ENCODE peak calls at places on chromosomes 3 and 15, in five cellular contexts. C is body of pancreas, B is spleen, F is astrocyte, X is osteoblast. P is an unnamed sample.

GRCh38 chr3:27391796-27392195 is 22.6 kb upstream of the NEK10 start:
- DNase-seq in C (no peak), B (no peak), F (no peak), X (no peak), P (no peak)

GRCh38 chr15:80944818-80945217 is 44.8 kb downstream of the MESD start:
- DNase-seq in C (no peak), B (no peak), F (no peak), X (no peak), P (no peak)

GRCh38 chr3:53941174-53941573 is 49.5 kb upstream of the SELENOK start:
- DNase-seq in C (no peak), B (no peak), F (peak; percentile 62), X (no peak), P (no peak)

GRCh38 chr15:48076454-48076853 is 44.3 kb upstream of the SLC24A5 start:
- DNase-seq in C (no peak), B (no peak), F (no peak), X (peak; percentile 51), P (no peak)

GRCh38 chr3:127410137-127410488 is 122.3 kb upstream of the PRR20G start:
- DNase-seq in C (no peak), B (peak; percentile 34), F (no peak), X (no peak), P (no peak)

GRCh38 chr15:58987036-58987435 is 427 bp upstream of the RNF111 start:
- DNase-seq in C (no peak), B (no peak), F (no peak), X (no peak), P (no peak)

GRCh38 chr3:185995352-185995751 is 57.5 kb upstream of the TRA2B start:
- DNase-seq in C (no peak), B (no peak), F (peak; percentile 81), X (peak; percentile 66), P (peak; percentile 55)

GRCh38 chr3:141370065-141370533 is 1.8 kb downstream of the ZBTB38 start:
- DNase-seq in C (peak; percentile 68), B (no peak), F (peak; percentile 87), X (peak; percentile 68), P (no peak)

GRCh38 chr3:81998139-81998755 is 236.8 kb upstream of the GBE1 start:
- DNase-seq in C (peak; percentile 46), B (no peak), F (peak; percentile 62), X (no peak), P (no peak)

GRCh38 chr15:34292591-34292990 is 45.0 kb downstream of the SLC12A6 start:
- DNase-seq in C (no peak), B (peak; percentile 59), F (no peak), X (no peak), P (no peak)

GRCh38 chr3:14976317-14976716 is 28.9 kb downstream of the NR2C2 start:
- DNase-seq in C (no peak), B (no peak), F (no peak), X (no peak), P (no peak)

GRCh38 chr3:39651993-39652739 is 157.2 kb upstream of the MYRIP start:
- DNase-seq in C (peak; percentile 73), B (no peak), F (no peak), X (no peak), P (no peak)

GRCh38 chr3:151468284-151468917 is 7.5 kb upstream of the IGSF10 start:
- DNase-seq in C (peak; percentile 60), B (no peak), F (peak; percentile 18), X (peak; percentile 38), P (peak; percentile 42)

GRCh38 chr3:178684881-178685590 is 148.8 kb downstream of the KCNMB2 start:
- DNase-seq in C (no peak), B (no peak), F (no peak), X (no peak), P (no peak)

GRCh38 chr3:105394177-105394576 is 27.5 kb downstream of the ALCAM start:
- DNase-seq in C (no peak), B (no peak), F (peak; percentile 95), X (no peak), P (no peak)

GRCh38 chr3:27826448-27826847 is 104.3 kb upstream of the EOMES start:
- DNase-seq in C (no peak), B (no peak), F (no peak), X (no peak), P (no peak)

GRCh38 chr3:139236336-139236735 is 107.5 kb upstream of the MRPS22 start:
- DNase-seq in C (no peak), B (no peak), F (no peak), X (no peak), P (no peak)

GRCh38 chr3:155202626-155203025 is 90.9 kb downstream of the STRIT1 start:
- DNase-seq in C (no peak), B (no peak), F (no peak), X (no peak), P (peak; percentile 30)

GRCh38 chr15:88800026-88800425 is 3.2 kb upstream of the ACAN start:
- DNase-seq in C (no peak), B (no peak), F (peak; percentile 9), X (peak; percentile 97), P (no peak)

GRCh38 chr3:166783206-166783605 is 596.9 kb downstream of the ZBBX start:
- DNase-seq in C (no peak), B (no peak), F (no peak), X (no peak), P (no peak)

GRCh38 chr3:33030802-33031201 is 66.1 kb downstream of the GLB1 start:
- DNase-seq in C (no peak), B (no peak), F (no peak), X (no peak), P (no peak)

DNA sequence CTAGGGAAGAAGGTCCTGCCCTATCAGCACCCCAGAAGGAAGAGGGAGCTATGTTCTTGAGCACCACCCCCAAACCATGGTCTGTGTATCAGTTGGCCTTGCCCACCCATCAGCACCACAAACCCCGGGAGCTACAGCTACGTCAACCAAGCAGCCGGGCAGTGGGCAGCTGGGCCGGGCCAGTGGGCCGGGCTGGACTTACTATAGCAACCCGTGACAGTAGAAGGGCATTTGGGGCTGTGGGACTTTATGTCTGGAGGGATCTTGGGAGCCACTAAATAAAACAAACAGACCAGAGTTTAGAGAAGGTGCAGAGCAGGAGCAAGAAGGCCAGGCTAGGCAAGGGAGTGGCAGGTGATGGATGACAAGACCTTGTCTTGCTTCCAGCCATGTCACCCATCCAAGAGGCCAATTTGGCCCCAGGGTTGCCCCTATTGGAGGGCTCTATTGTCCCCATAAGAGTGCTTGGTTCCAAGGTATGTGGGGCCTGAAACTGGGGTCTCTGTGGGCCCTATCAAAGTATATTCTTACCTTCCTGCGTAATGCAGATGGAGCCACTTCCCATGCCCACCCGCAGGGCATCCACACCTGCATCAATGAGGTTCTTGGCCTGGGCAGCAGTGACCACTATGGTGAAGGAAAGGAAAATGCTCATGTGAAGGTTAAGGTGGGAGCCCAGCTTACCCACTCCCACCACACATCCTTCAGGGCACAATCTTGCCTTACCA is 3.2 kb downstream of the IMPDH2 start:
- DNase-seq in C (no peak), B (no peak), F (no peak), X (no peak), P (no peak)
- H3K4me3 ChIP-seq in C (no peak overlapping the region), B (no peak overlapping the region), F (no peak overlapping the region), X (no peak overlapping the region), P (no peak overlapping the region)

DNA sequence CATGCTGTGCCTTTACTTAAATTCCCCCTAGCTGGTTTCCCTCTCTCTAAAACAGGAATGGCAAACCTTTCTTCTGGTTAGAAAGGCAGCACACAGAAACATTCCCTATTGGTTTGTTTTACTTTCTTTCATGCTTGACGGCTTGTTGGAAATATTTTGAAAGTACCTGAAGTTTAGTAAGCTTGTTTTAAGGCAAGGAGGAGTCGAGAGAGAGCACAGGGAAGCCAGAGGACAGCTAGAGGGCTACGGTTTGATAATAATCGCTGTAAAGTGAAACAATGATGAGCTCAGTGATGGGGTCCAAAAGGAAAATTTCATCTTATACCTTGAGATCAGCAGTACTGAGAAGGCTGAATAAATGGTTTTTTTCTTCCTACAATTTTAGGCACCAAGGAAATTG is 64.1 kb downstream of the ATP13A4 start:
- DNase-seq in C (no peak), B (no peak), F (no peak), X (no peak), P (no peak)
- H3K27ac ChIP-seq in C (no peak overlapping the region), B (no peak overlapping the region), F (no peak overlapping the region), X (no peak overlapping the region), P (no peak overlapping the region)

DNA sequence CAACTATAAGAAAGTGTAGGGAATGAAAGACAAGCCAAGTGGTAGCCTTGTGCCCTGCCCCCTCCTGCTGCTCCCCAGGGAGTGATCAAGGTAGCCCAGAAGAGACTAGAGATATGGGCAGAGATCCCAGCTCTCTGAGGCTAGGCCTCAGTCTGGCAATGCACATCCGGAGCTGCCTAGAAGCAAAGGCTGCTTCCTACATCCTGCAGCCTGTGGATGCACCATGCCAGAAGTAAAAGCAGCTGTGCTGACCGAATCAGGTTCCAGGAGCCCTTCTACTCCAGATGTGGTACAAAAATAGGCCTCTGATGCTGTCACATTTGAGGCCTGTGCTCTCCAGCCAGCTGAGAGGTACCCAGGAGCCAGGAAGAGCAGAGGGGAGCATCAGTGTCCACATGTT is 16.0 kb downstream of the TRAIP start:
- DNase-seq in C (no peak), B (no peak), F (no peak), X (peak; percentile 59), P (no peak)
- H3K9me3 ChIP-seq in C (no peaks in the 10 kb centered on the region), B (no peaks in the 10 kb centered on the region), F (no peaks in the 10 kb centered on the region), X (no peaks in the 10 kb centered on the region), P (no peaks in the 10 kb centered on the region)

DNA sequence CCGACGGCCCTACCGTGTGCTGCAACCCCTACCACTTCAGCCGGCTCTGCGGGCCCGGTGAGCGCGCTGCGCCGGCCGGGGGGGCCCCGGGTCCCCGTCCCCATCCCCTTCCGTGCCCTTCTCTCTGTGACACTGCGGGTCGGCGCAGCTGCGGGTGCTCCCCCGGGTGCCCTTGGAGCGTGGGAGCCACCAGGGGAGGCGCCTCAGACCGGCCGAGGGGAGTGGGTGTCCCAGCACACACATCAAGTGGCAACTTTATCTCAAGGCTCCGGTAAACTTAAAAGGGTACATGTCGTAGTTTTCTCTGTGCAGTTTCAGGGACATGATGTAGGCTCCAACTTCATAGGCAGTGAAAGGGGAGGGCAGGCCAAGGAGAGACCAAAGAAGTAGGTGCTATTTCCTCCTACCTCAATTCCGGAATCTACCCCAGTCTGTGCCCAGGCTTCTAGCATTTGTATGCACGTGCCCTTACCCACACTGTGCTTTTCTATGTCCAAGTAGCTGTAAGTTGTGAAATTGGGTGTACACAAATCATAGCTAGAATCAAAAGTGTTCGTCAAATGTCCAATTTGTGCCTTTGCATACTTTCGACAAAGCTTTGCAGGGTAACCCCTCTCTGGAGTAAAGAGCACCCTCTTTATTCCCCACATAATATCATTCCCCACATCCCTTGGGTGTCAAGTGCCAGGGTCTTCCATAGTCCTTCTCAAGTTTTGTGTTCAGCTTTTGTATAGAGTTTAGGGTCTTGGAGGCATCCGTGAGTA is 2.2 kb downstream of the SMAD6 start:
- DNase-seq in C (peak; percentile 36), B (no peak), F (no peak), X (peak; percentile 88), P (no peak)
- H3K4me3 ChIP-seq in C (peak overlapping the region; percentile 28), B (peak overlapping the region; percentile 72), F (peak overlapping the region; percentile 82), X (peak overlapping the region; percentile 91), P (peak overlapping the region; percentile 78)

P was measured in AG04450.